ENCODE peak calls at places on chromosomes 3 and 15, in seven cellular contexts. S is neuronal stem cell, H is mesendoderm, M is IMR-90, Q is H1, U is H9, D is mesenchymal stem cell. V is an unnamed sample.

GRCh38 chr15:90860942-90861675 is 7.3 kb upstream of the FURIN start:
- DNase-seq in D (peak; percentile 62), M (no peak), S (no peak), Q (no peak), H (no peak), U (no peak), V (no peak)

GRCh38 chr3:157174265-157174615 is 14.3 kb upstream of the CCNL1 start:
- DNase-seq in Q (no peak), D (no peak), S (no peak), H (no peak), U (no peak), M (no peak), V (no peak)

GRCh38 chr3:30502742-30503073 is 103.7 kb upstream of the TGFBR2 start:
- DNase-seq in M (peak; percentile 76), U (no peak), D (no peak), H (no peak), S (no peak), Q (no peak), V (peak; percentile 92)

GRCh38 chr15:51969728-51970127 is 1.9 kb downstream of the LEO1 start:
- DNase-seq in D (peak; percentile 50), Q (no peak), U (no peak), H (no peak), S (no peak), M (peak; percentile 23), V (no peak)

GRCh38 chr3:77690284-77690869 is 650.5 kb downstream of the ROBO2 start:
- DNase-seq in H (no peak), S (no peak), U (no peak), M (no peak), Q (no peak), D (no peak), V (no peak)

GRCh38 chr15:88125578-88125977 is 131.0 kb downstream of the NTRK3 start:
- DNase-seq in U (no peak), Q (no peak), D (no peak), M (no peak), H (no peak), S (no peak), V (no peak)

GRCh38 chr3:27521179-27521871 is 37.1 kb upstream of the SLC4A7 start:
- DNase-seq in U (no peak), Q (no peak), M (peak; percentile 95), S (no peak), H (no peak), D (peak; percentile 91), V (peak; percentile 60)

GRCh38 chr3:133376805-133377204 is 23.1 kb upstream of the BFSP2 start:
- DNase-seq in Q (no peak), M (no peak), H (peak; percentile 50), U (no peak), D (no peak), S (no peak), V (no peak)

GRCh38 chr3:160169139-160169830 is 55.9 kb upstream of the C3orf80 start:
- DNase-seq in M (peak; percentile 95), U (no peak), S (no peak), Q (no peak), D (peak; percentile 91), H (peak; percentile 19), V (no peak)

GRCh38 chr15:57440167-57440566 is 63.9 kb downstream of the CGNL1 start:
- DNase-seq in H (peak; percentile 26), M (no peak), S (no peak), D (no peak), Q (no peak), U (no peak), V (no peak)

GRCh38 chr3:66531256-66531655 is 30.4 kb upstream of the LRIG1 start:
- DNase-seq in M (no peak), U (no peak), S (no peak), Q (no peak), D (no peak), H (no peak), V (no peak)

GRCh38 chr3:194330579-194330978 is 20.5 kb downstream of the CPN2 start:
- DNase-seq in H (no peak), M (peak; percentile 75), S (no peak), D (peak; percentile 26), Q (no peak), U (no peak), V (no peak)

GRCh38 chr3:38836561-38836960 is 20.5 kb upstream of the SCN10A start:
- DNase-seq in M (no peak), D (no peak), U (no peak), Q (no peak), S (no peak), H (peak; percentile 76), V (no peak)

GRCh38 chr3:154194869-154195268 is 73.7 kb downstream of the ARHGEF26 start:
- DNase-seq in S (no peak), D (no peak), U (no peak), M (peak; percentile 7), Q (no peak), H (no peak), V (no peak)

GRCh38 chr3:129795596-129795995 is 97.9 kb downstream of the TMCC1 start:
- DNase-seq in S (no peak), M (peak; percentile 36), Q (no peak), H (peak; percentile 41), D (peak; percentile 3), U (no peak), V (peak; percentile 93)

GRCh38 chr3:48220746-48221145 is 2.5 kb upstream of the CAMP start:
- DNase-seq in S (no peak), H (no peak), Q (no peak), U (no peak), M (no peak), D (no peak), V (no peak)

GRCh38 chr3:153614563-153614962 is 452.5 kb downstream of the RAP2B start:
- DNase-seq in H (no peak), U (no peak), D (peak; percentile 66), M (peak; percentile 71), S (no peak), Q (no peak), V (peak; percentile 57)

GRCh38 chr3:13214847-13215472 is 141.7 kb upstream of the IQSEC1 start:
- DNase-seq in D (no peak), Q (no peak), M (no peak), H (no peak), U (no peak), S (no peak), V (no peak)

GRCh38 chr3:115498898-115499297 is 124.4 kb upstream of the GAP43 start:
- DNase-seq in D (no peak), S (no peak), H (no peak), M (no peak), Q (no peak), U (no peak), V (no peak)

GRCh38 chr3:115498421-115498820 is 124.9 kb upstream of the GAP43 start:
- DNase-seq in S (no peak), D (no peak), U (no peak), H (no peak), Q (no peak), M (no peak), V (no peak)

GRCh38 chr3:115500795-115501194 is 122.5 kb upstream of the GAP43 start:
- DNase-seq in S (no peak), Q (no peak), H (no peak), M (no peak), D (no peak), U (no peak), V (no peak)

DNA sequence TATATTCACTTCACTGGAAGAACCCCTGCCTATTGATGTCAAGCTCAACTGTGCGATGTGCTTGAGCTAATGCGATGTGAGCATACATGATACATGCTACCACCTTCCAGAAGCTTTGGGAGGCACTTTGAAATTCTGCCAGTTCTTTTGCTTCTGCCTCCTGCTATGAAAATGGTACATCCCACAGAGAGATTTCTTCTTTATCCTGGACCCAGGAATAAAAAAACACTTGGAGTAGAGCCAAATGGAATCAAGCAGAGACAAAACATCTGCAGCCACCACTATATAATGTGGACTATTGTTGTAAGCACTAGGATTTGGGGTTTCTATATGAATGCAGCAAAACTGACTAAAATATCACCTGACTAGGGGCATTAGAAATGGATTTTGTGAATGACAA is 119.9 kb upstream of the GAP43 start:
- DNase-seq in D (no peak), U (no peak), S (no peak), H (no peak), M (no peak), Q (no peak), V (no peak)
- H3K4ac ChIP-seq in D (no peak overlapping the region), U (no peak overlapping the region), S (no peak overlapping the region), H (no peak overlapping the region), M (no peak overlapping the region), Q (no peak overlapping the region), V (no peak overlapping the region)

GRCh38 chr3:163605915-163606314 is 1472.4 kb downstream of the SI start:
- DNase-seq in D (no peak), Q (no peak), H (no peak), U (no peak), M (no peak), S (no peak), V (peak; percentile 78)

GRCh38 chr3:163601426-163601825 is 1476.9 kb downstream of the SI start:
- DNase-seq in U (no peak), H (no peak), M (no peak), S (no peak), D (no peak), Q (no peak), V (no peak)
- H4K8ac ChIP-seq in U (no peak overlapping the region), H (no peak overlapping the region), M (no peak overlapping the region), S (no peak overlapping the region), D (no peak overlapping the region), Q (no peak overlapping the region), V (no peak overlapping the region)

GRCh38 chr15:77603616-77604406 is 28.9 kb downstream of the LINGO1 start:
- DNase-seq in M (no peak), S (no peak), Q (no peak), D (no peak), U (no peak), H (peak; percentile 29), V (no peak)

GRCh38 chr15:77606142-77607034 is 26.3 kb downstream of the LINGO1 start:
- DNase-seq in D (peak; percentile 53), H (peak; percentile 65), S (no peak), Q (no peak), M (peak; percentile 13), U (peak; percentile 49), V (no peak)

GRCh38 chr15:77602800-77603199 is 29.9 kb downstream of the LINGO1 start:
- DNase-seq in M (no peak), U (no peak), Q (no peak), S (no peak), H (no peak), D (no peak), V (no peak)

GRCh38 chr15:77605582-77605981 is 27.1 kb downstream of the LINGO1 start:
- DNase-seq in S (no peak), M (no peak), D (no peak), U (no peak), Q (no peak), H (no peak), V (no peak)

GRCh38 chr15:77604973-77605372 is 27.7 kb downstream of the LINGO1 start:
- DNase-seq in U (no peak), S (no peak), M (no peak), D (no peak), H (no peak), Q (no peak), V (no peak)
- H3K23ac ChIP-seq in U (no peak overlapping the region), S (peak overlapping the region; percentile 40), M (no peak overlapping the region), D (no peak overlapping the region), H (no peak overlapping the region), Q (no peak overlapping the region), V (no peak overlapping the region)

DNA sequence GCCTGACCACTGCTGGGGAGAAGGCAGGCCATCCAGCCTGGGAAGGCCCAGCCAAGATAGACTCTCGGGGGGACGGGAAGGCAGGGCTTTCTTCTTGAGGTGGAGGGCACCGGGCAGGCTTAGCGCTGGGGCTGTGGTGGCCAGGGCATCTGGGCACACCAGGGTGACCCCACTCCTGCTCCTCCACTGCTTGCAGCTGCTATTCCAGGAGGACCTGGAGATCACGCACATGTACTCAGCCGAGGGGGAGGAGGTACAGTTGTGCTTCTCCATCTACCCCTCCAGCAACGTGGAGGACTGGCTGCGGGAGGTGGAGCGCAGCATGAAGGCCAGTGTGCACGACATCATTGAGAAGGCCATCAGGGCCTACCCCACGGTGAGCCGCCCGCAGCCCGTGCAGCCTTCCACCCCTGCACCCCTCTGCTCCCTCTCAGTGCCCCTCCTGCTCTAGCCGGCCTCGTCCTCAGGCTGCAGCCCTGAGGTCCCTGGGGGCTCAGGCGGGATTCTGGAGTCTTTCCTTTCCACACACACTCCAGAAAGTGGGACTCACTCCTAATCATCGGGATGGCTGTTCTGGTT is 42.3 kb downstream of the DNAH1 start:
- DNase-seq in U (no peak), M (no peak), H (no peak), Q (no peak), D (no peak), S (no peak), V (no peak)
- H3K4ac ChIP-seq in U (no peak overlapping the region), M (no peak overlapping the region), H (no peak overlapping the region), Q (no peak overlapping the region), D (no peak overlapping the region), S (no peak overlapping the region), V (no peak overlapping the region)

V was measured in trophoblast cell.